ENCODE peak calls at places on chromosomes 12 and 14, in seven cellular contexts. V, D, L, F, E, S and G are unnamed samples.

GRCh38 chr12:65765436-65765813 is 58.9 kb upstream of the HMGA2 start:
- DNase-seq in V (no peak), D (no peak), L (peak; percentile 64), F (no peak), E (peak; percentile 96), S (no peak), G (peak; percentile 70)

GRCh38 chr12:57524814-57525614 is 2.4 kb downstream of the MBD6 start:
- DNase-seq in V (no peak), D (no peak), L (no peak), F (no peak), E (no peak), S (peak; percentile 58), G (no peak)

GRCh38 chr14:40386433-40386832 is 954.2 kb upstream of the FBXO33 start:
- DNase-seq in V (no peak), D (no peak), L (no peak), F (no peak), E (no peak), S (no peak), G (no peak)

GRCh38 chr12:19177754-19178153 is 48.2 kb downstream of the PLEKHA5 start:
- DNase-seq in V (no peak), D (no peak), L (peak; percentile 53), F (no peak), E (peak; percentile 57), S (no peak), G (no peak)

GRCh38 chr14:31138301-31138700 is 69.3 kb downstream of the HECTD1 start:
- DNase-seq in V (no peak), D (no peak), L (no peak), F (no peak), E (no peak), S (no peak), G (no peak)

GRCh38 chr12:24596768-24597388 is 352.0 kb downstream of the BCAT1 start:
- DNase-seq in V (no peak), D (no peak), L (peak; percentile 66), F (no peak), E (peak; percentile 49), S (no peak), G (no peak)

GRCh38 chr14:93543766-93544165 is 113.0 kb downstream of the UNC79 start:
- DNase-seq in V (no peak), D (peak; percentile 14), L (peak; percentile 16), F (no peak), E (peak; percentile 14), S (no peak), G (no peak)

GRCh38 chr14:91383439-91383838 is 34.2 kb downstream of the CCDC88C start:
- DNase-seq in V (no peak), D (no peak), L (no peak), F (no peak), E (no peak), S (no peak), G (no peak)

GRCh38 chr12:45215419-45216296 is at the start of gene ANO6:
- DNase-seq in V (peak; percentile 96), D (peak; percentile 57), L (peak; percentile 92), F (peak; percentile 69), E (peak; percentile 89), S (peak; percentile 94), G (no peak)

GRCh38 chr12:29116414-29116813 is 32.7 kb upstream of the FAR2 start:
- DNase-seq in V (no peak), D (no peak), L (no peak), F (no peak), E (no peak), S (no peak), G (no peak)

GRCh38 chr12:2489266-2489665 is 305.5 kb upstream of the FKBP4 start:
- DNase-seq in V (no peak), D (no peak), L (no peak), F (no peak), E (no peak), S (no peak), G (no peak)

GRCh38 chr12:106106129-106106566 is 32.6 kb downstream of the NUAK1 start:
- DNase-seq in V (no peak), D (no peak), L (no peak), F (no peak), E (peak; percentile 49), S (no peak), G (no peak)

GRCh38 chr14:98903371-98903770 is 368.6 kb downstream of the BCL11B start:
- DNase-seq in V (no peak), D (no peak), L (no peak), F (no peak), E (no peak), S (no peak), G (no peak)

GRCh38 chr14:76938092-76938500 is 90.4 kb downstream of the IRF2BPL start:
- DNase-seq in V (no peak), D (no peak), L (no peak), F (no peak), E (peak; percentile 75), S (no peak), G (no peak)

GRCh38 chr14:50875359-50876090 is 3.7 kb downstream of the ABHD12B start:
- DNase-seq in V (no peak), D (no peak), L (no peak), F (peak; percentile 25), E (peak; percentile 48), S (no peak), G (no peak)

GRCh38 chr12:22658214-22658613 is 33.2 kb downstream of the ETNK1 start:
- DNase-seq in V (no peak), D (no peak), L (peak; percentile 88), F (no peak), E (peak; percentile 94), S (no peak), G (peak; percentile 89)

GRCh38 chr12:57764662-57765002 is 2.2 kb downstream of the CYP27B1 start:
- DNase-seq in V (no peak), D (no peak), L (no peak), F (no peak), E (no peak), S (no peak), G (no peak)

GRCh38 chr14:21529515-21529914 is 3.4 kb upstream of the SALL2 start:
- DNase-seq in V (no peak), D (no peak), L (no peak), F (no peak), E (no peak), S (no peak), G (no peak)

GRCh38 chr14:68379510-68380303 is 413.2 kb downstream of the ZFP36L1 start:
- DNase-seq in V (no peak), D (no peak), L (no peak), F (peak; percentile 15), E (peak; percentile 85), S (no peak), G (no peak)